ENCODE peak calls at places on chromosomes 6 and 20, in eight cellular contexts. F is cardiac fibroblast, M is HuH-7.5, C is NCI-H510A, N is brain microvascular endothelial cell, A is upper lobe of right lung, P is esophagus muscularis mucosa, L is HCT116. H is an unnamed sample.

GRCh38 chr6:62904687-62905086 is 306.6 kb upstream of the FKBP1C start:
- DNase-seq in L (no peak), A (no peak), C (no peak), F (no peak), M (no peak), P (no peak), N (no peak), H (no peak)

GRCh38 chr6:81304486-81304885 is 448.0 kb downstream of the TENT5A start:
- DNase-seq in L (no peak), F (peak; percentile 4), P (no peak), M (no peak), A (no peak), C (no peak), N (no peak), H (no peak)

GRCh38 chr6:33990061-33990541 is 155.8 kb downstream of the GRM4 start:
- DNase-seq in A (peak; percentile 61), C (no peak), F (no peak), P (no peak), M (no peak), N (no peak), L (no peak), H (peak; percentile 57)

GRCh38 chr6:166751051-166751595 is 124.1 kb upstream of the RPS6KA2 start:
- DNase-seq in F (no peak), C (no peak), M (no peak), A (no peak), P (no peak), L (no peak), N (peak; percentile 6), H (no peak)

GRCh38 chr6:155089746-155090145 is 94.6 kb downstream of the TIAM2 start:
- DNase-seq in M (no peak), P (no peak), L (no peak), A (no peak), F (no peak), N (no peak), C (no peak), H (no peak)

GRCh38 chr6:143569035-143569434 is 57.5 kb upstream of the FUCA2 start:
- DNase-seq in L (no peak), C (no peak), P (no peak), F (peak; percentile 26), A (no peak), N (peak; percentile 45), M (no peak), H (no peak)

GRCh38 chr6:17394192-17394611 is 807 bp downstream of the CAP2 start:
- DNase-seq in M (peak; percentile 54), N (peak; percentile 65), A (peak; percentile 67), L (peak; percentile 64), C (no peak), P (no peak), F (peak; percentile 75), H (peak; percentile 70)

GRCh38 chr6:156379946-156380707 is 397.1 kb upstream of the ARID1B start:
- DNase-seq in F (peak; percentile 6), P (no peak), M (no peak), A (no peak), L (peak; percentile 10), N (peak; percentile 74), C (no peak), H (no peak)

GRCh38 chr6:68740828-68741500 is 105.9 kb downstream of the ADGRB3 start:
- DNase-seq in P (no peak), F (peak; percentile 9), M (no peak), C (no peak), L (no peak), A (no peak), N (no peak), H (no peak)

GRCh38 chr6:168274046-168274952 is 45.3 kb downstream of the DACT2 start:
- DNase-seq in F (no peak), A (peak; percentile 77), L (no peak), C (no peak), N (no peak), M (peak; percentile 76), P (no peak), H (no peak)

GRCh38 chr6:122789862-122790739 is 1.0 kb downstream of the SMPDL3A start:
- DNase-seq in M (peak; percentile 11), F (peak; percentile 28), P (no peak), L (no peak), N (peak; percentile 43), C (no peak), A (peak; percentile 64), H (no peak)

GRCh38 chr20:17808357-17808756 is 108.6 kb downstream of the BANF2 start:
- DNase-seq in C (no peak), N (peak; percentile 62), L (no peak), A (no peak), F (peak; percentile 89), M (no peak), P (no peak), H (no peak)

GRCh38 chr6:111642463-111643158 is 36.9 kb upstream of the TRAF3IP2 start:
- DNase-seq in N (peak; percentile 66), A (peak; percentile 75), L (peak; percentile 70), M (peak; percentile 53), P (no peak), C (no peak), F (peak; percentile 86), H (peak; percentile 45)

GRCh38 chr20:16810216-16810615 is 62.1 kb downstream of the OTOR start:
- DNase-seq in L (no peak), N (no peak), A (no peak), C (no peak), P (no peak), M (no peak), F (no peak), H (no peak)

GRCh38 chr20:59508729-59509128 is 95.6 kb upstream of the PHACTR3 start:
- DNase-seq in C (no peak), A (no peak), M (no peak), P (peak; percentile 55), L (no peak), N (no peak), F (no peak), H (no peak)

GRCh38 chr6:159041181-159041580 is 3.6 kb downstream of the TAGAP start:
- DNase-seq in M (no peak), F (no peak), N (no peak), C (no peak), A (no peak), P (peak; percentile 17), L (no peak), H (no peak)

GRCh38 chr6:75094614-75095321 is 111.1 kb downstream of the COL12A1 start:
- DNase-seq in N (peak; percentile 85), P (no peak), F (peak; percentile 87), L (no peak), A (no peak), C (no peak), M (no peak), H (no peak)

GRCh38 chr6:168609026-168609685 is 168.2 kb downstream of the SMOC2 start:
- DNase-seq in N (no peak), L (no peak), F (no peak), M (no peak), A (no peak), P (no peak), C (no peak), H (peak; percentile 36)

GRCh38 chr20:47125553-47126373 is 230.7 kb downstream of the ZMYND8 start:
- DNase-seq in P (no peak), L (no peak), F (peak; percentile 49), N (no peak), C (no peak), A (no peak), M (no peak), H (no peak)

GRCh38 chr6:34132486-34133185 is 13.3 kb downstream of the GRM4 start:
- DNase-seq in M (peak; percentile 63), L (no peak), C (peak; percentile 72), P (no peak), A (no peak), F (peak; percentile 26), N (no peak), H (peak; percentile 79)

GRCh38 chr20:9021699-9022098 is 47.2 kb upstream of the PLCB4 start:
- DNase-seq in M (no peak), L (no peak), F (peak; percentile 66), P (no peak), C (peak; percentile 63), A (no peak), N (no peak), H (no peak)

GRCh38 chr6:125745281-125746018 is 4.0 kb upstream of the HEY2 start:
- DNase-seq in F (no peak), P (no peak), M (no peak), A (no peak), N (no peak), C (no peak), L (no peak), H (no peak)

GRCh38 chr6:43812850-43813584 is 43.0 kb downstream of the VEGFA start:
- DNase-seq in C (no peak), L (no peak), P (no peak), N (no peak), M (no peak), A (peak; percentile 81), F (peak; percentile 47), H (no peak)

H was measured in type B pancreatic cell.